ENCODE peak calls at places on chromosomes 4 and X, in four cellular contexts. Z is HepG2, A is GM12878, S is K562. T is an unnamed sample.

GRCh38 chr4:165384608-165385007 is 5.8 kb downstream of the CPE start:
- DNase-seq in Z (peak), S (no peak), A (no peak), T (no peak)

GRCh38 chrX:137566746-137567473 is 983 bp downstream of the ZIC3 start:
- DNase-seq in A (no peak), Z (no peak), S (no peak), T (no peak)

GRCh38 chr4:26372076-26372475 is 51.3 kb downstream of the RBPJ start:
- DNase-seq in Z (no peak), S (no peak), A (no peak), T (no peak)

GRCh38 chr4:87092389-87093141 is 127.9 kb downstream of the KLHL8 start:
- DNase-seq in A (no peak), Z (peak), S (peak), T (no peak)

GRCh38 chr4:104169437-104169836 is 325.3 kb downstream of the CXXC4 start:
- DNase-seq in S (no peak), Z (no peak), A (no peak), T (no peak)

GRCh38 chr4:88940506-88940905 is 116.5 kb downstream of the FAM13A start:
- DNase-seq in S (no peak), Z (no peak), A (no peak), T (no peak)

GRCh38 chrX:53287493-53288138 is 6.2 kb upstream of the IQSEC2 start:
- DNase-seq in A (peak), Z (no peak), S (no peak), T (no peak)

GRCh38 chrX:63922221-63922620 is 137.2 kb upstream of the ARHGEF9 start:
- DNase-seq in A (no peak), Z (no peak), S (no peak), T (no peak)

GRCh38 chrX:11728556-11728955 is 29.5 kb upstream of the MSL3 start:
- DNase-seq in Z (no peak), S (no peak), A (no peak), T (no peak)

GRCh38 chr4:81747242-81747930 is 275.7 kb upstream of the RASGEF1B start:
- DNase-seq in S (peak), Z (no peak), A (no peak), T (no peak)

GRCh38 chr4:88681209-88681608 is 16.4 kb downstream of the NAP1L5 start:
- DNase-seq in S (no peak), A (no peak), Z (no peak), T (no peak)

GRCh38 chr4:147786531-147786930 is 54.6 kb downstream of the ARHGAP10 start:
- DNase-seq in Z (no peak), S (no peak), A (no peak), T (no peak)

DNA sequence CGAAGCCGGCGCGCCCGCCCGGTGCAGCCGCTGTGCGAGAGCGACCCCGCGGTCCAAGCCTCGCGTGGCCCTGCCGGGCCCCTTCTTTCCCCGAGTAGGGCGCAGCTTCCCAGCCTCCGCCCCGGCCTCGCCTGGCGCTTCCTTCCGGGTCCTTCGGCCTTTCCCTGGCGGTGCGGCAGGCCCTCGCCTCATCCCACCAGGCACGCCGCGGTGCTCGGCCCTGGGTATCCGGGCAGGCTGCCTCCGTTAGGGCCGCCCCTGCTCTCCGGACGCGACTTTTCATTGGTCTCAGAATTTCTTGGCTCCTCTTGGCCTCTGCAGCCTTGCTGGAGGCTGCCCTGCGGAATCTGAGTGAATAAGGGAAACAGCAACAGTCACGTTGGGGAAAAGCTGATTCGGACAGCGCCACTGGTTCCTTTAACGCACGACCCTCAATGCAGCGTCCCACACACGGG is 429 bp downstream of the UVSSA start:
- DNase-seq in S (no peak), A (no peak), Z (peak), T (no peak)
- TF ChIP-seq BRCA1 in S (no peak), A (no peak), Z (no peak), T (no peak)

GRCh38 chrX:356385-357034 is 30.2 kb downstream of the PPP2R3B start:
- DNase-seq in A (no peak), Z (no peak), S (no peak), T (no peak)

GRCh38 chrX:355329-356050 is 31.2 kb downstream of the PPP2R3B start:
- DNase-seq in S (no peak), Z (no peak), A (peak), T (no peak)

GRCh38 chrX:357035-357692 is 29.5 kb downstream of the PPP2R3B start:
- DNase-seq in S (no peak), Z (no peak), A (no peak), T (no peak)

GRCh38 chrX:358651-359143 is 28.0 kb downstream of the PPP2R3B start:
- DNase-seq in S (no peak), A (no peak), Z (no peak), T (no peak)

DNA sequence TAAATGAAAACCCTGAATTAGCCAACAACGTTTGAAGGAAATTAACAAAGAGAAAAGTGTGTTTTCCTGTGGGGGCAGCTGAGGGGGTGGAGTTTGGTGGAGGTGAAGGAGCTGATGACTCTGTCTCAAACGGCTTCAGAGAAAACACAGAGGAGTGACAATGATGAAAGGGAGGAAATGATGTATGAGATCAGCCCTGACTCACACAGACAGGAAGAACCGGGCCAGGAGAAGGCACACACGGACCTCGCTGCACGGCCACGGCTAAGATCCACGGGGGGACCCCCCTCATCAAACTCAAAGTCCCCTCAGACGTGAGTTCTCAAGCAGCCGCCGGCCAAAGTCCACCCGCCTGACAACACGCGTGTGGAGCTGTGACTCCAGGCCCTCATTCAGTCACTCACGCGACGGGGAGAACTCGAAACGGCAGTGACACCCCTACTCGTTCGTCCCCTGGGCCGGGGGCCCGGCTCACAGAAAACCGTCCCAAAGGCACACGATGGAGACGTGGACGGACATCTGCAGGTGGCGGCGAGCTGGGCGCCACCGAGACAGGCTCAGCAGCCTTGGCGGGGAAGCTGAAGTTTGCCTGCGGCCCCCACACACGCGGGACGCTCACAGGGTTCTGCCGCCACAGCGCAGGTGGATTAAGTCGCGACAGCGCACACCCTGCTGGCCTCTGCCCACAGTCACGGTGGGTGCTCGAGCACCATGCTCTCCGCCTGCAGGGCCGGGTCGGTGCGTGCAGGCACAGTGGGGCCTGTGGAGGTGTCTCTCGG is 28.8 kb downstream of the PPP2R3B start:
- DNase-seq in S (no peak), A (no peak), Z (no peak), T (no peak)
- TF ChIP-seq BRCA1 in S (no peak), A (no peak), Z (no peak), T (no peak)

DNA sequence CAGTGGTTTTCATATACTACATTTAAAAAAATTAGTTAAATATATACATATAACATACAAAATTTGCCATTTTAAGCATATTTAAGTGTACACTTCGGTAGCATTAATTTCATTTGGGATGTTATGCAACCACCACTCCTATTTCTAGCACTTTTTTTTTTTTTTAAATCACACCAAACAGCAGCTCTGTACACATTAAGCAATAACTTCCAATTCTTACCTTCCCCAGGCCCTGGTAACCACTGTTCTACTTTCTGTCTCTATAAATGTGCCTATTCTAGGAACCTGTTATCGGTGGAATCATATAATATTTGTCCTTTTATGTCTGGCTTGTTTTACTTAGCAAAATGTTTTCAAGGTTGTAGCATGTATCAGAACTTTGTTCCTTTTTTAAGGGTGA is 39.1 kb downstream of the TMEM164 start:
- DNase-seq in A (no peak), Z (no peak), S (no peak), T (no peak)
- TF ChIP-seq BRCA1 in A (no peak), Z (no peak), S (no peak), T (no peak)

DNA sequence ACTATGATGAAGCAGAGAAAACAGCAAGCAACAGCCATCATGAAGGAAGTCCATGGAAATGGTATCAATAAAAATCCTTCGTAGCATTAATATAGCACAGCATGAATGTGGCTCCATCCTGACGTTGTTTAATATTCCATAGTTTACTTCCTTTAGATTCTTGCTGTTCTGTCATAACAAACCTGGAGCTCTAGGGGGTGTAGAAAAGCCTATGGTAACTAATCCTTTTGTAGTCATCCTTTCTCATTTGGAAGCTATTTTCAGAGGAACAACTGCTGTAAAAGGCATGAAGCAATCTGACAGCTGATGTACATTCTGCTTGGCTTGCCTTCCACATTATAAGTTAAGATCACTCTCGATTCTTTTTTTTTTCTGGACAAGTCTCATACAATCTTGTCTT is 909 bp downstream of the MYOZ2 start:
- DNase-seq in S (no peak), Z (no peak), A (no peak), T (no peak)
- TF ChIP-seq BRCA1 in S (no peak), Z (no peak), A (no peak), T (no peak)

GRCh38 chr4:144910753-144911152 is 187.2 kb downstream of the ANAPC10 start:
- DNase-seq in Z (no peak), S (no peak), A (no peak), T (no peak)
- TF ChIP-seq BRCA1 in Z (no peak), S (no peak), A (no peak), T (no peak)

GRCh38 chr4:7797330-7797729 is 142.3 kb downstream of the AFAP1 start:
- DNase-seq in S (no peak), A (no peak), Z (no peak), T (no peak)

GRCh38 chr4:7799723-7800122 is 139.9 kb downstream of the AFAP1 start:
- DNase-seq in S (no peak), A (no peak), Z (no peak), T (no peak)

GRCh38 chr4:7799306-7799705 is 140.4 kb downstream of the AFAP1 start:
- DNase-seq in S (no peak), Z (no peak), A (no peak), T (no peak)

GRCh38 chr4:7800410-7800809 is 139.3 kb downstream of the AFAP1 start:
- DNase-seq in S (no peak), A (no peak), Z (no peak), T (no peak)

GRCh38 chr4:7798215-7798995 is 141.3 kb downstream of the AFAP1 start:
- DNase-seq in A (no peak), Z (no peak), S (no peak), T (no peak)
- TF ChIP-seq BRCA1 in A (no peak), Z (no peak), S (no peak), T (no peak)

GRCh38 chr4:6957148-6957520 is 47.5 kb downstream of the TBC1D14 start:
- DNase-seq in Z (no peak), A (no peak), S (no peak), T (no peak)

GRCh38 chr4:6956434-6957147 is 47.0 kb downstream of the TBC1D14 start:
- DNase-seq in S (no peak), A (no peak), Z (no peak), T (no peak)

GRCh38 chr4:6956087-6956433 is 46.4 kb downstream of the TBC1D14 start:
- DNase-seq in A (no peak), S (no peak), Z (no peak), T (no peak)

GRCh38 chr4:6959261-6959660 is 49.6 kb downstream of the TBC1D14 start:
- DNase-seq in Z (no peak), S (no peak), A (no peak), T (no peak)

GRCh38 chr4:6957994-6958393 is 48.4 kb downstream of the TBC1D14 start:
- DNase-seq in S (no peak), A (no peak), Z (no peak), T (no peak)
- TF ChIP-seq BRCA1 in S (no peak), A (no peak), Z (no peak), T (no peak)

DNA sequence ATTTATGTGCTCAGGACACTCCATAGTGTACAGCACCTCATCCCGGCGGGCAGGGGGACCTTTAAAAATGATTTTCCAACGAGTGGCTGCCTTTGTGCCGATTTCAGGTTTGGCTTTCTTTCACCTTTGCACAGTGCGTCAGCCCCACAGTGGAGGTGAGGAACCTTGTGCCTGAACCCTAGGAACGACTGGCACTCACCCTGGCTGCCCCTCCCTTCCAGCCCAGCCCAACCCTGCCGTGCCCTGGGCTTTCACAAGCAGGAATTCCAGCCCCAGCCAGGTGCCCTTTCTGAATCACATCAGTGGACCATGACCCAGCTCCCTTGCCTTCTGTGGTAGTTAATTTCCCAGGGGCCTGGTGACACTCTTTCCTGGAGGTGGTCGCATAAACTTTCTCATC is 1.3 kb downstream of the TMEM164 start:
- DNase-seq in Z (peak), S (no peak), A (no peak), T (no peak)
- TF ChIP-seq BRCA1 in Z (no peak), S (no peak), A (no peak), T (no peak)

DNA sequence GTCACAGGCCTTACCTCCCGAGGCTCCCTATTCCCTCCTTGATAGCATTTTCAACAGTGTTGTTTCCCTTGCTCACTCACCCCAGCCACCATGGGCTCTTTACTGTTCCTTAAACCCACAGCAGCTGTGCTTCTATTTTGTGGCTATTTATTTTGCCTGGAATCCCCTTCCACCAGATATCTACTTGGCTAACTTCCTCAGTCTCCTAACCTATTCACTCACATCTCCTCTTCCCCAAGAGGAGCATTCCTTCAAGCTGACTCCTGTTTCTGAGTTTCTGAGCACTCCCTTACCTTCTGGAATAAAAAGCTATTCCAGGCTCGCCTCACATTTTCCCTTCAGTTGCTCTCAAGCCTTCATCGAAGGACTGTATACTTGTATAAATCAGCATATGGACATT is 50.5 kb downstream of the CXCL1 start:
- DNase-seq in A (no peak), S (no peak), Z (no peak), T (no peak)
- TF ChIP-seq BRCA1 in A (no peak), S (no peak), Z (no peak), T (no peak)

DNA sequence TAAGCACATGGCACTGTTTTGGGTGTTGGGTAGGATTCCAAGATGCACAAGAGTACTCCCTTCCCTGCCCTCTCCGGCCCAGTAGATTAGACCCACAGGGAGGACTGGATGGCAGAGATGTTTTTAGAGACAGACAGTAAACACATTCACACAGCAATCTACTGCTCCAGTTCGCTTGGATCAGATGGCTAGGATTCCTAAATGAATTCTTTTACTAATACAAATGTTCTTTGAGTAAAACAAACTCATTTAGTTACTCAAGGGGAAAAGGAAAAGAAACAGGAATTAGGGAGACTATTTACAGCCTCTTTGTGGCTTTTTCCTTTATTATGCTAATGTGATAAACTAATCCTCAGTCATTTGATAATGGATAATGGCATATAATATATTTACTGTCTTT is 5.9 kb downstream of the SNX25 start:
- DNase-seq in A (no peak), S (no peak), Z (no peak), T (no peak)
- TF ChIP-seq BRCA1 in A (no peak), S (no peak), Z (no peak), T (no peak)

T was measured in H1.